ENCODE peak calls at places on chromosomes 6 and 20, in nine cellular contexts. O is AG08396; V is spleen; N is DMS79 treated with DMSO at 0.1 percent for 48 hours; B is H9; Z is keratinocyte; W is glomerular endothelial cell; F is stimulated activated effector memory CD8-positive, alpha-beta T cell treated with anti-CD3 and anti-CD28 coated beads, Interleukin-12 subunit alpha, Interleukin-12 subunit beta, amount 100 ng/mL, for 72 hours; H is activated T-cell treated with anti-CD3 and anti-CD28 coated beads, Interleukin-2, amount 50 U/mL, for 4 hours. M is an unnamed sample.

GRCh38 chr6:12099623-12100022 is 87.5 kb downstream of the HIVEP1 start:
- DNase-seq in W (no peak), Z (no peak), N (no peak), O (no peak), F (no peak), H (no peak), V (no peak), B (no peak), M (no peak)

GRCh38 chr20:33169176-33169794 is 1.3 kb downstream of the BPIFA2 start:
- DNase-seq in N (no peak), F (peak; percentile 56), O (no peak), Z (no peak), H (no peak), V (no peak), B (no peak), W (no peak), M (no peak)

GRCh38 chr6:87870606-87871005 is 168.6 kb upstream of the AKIRIN2 start:
- DNase-seq in B (no peak), Z (no peak), V (no peak), W (no peak), O (no peak), H (no peak), N (no peak), F (no peak), M (no peak)

GRCh38 chr6:107871981-107872380 is 47.9 kb upstream of the SCML4 start:
- DNase-seq in H (no peak), V (no peak), Z (no peak), B (no peak), F (no peak), O (no peak), N (no peak), W (no peak), M (no peak)

GRCh38 chr6:72238021-72238420 is 351.7 kb downstream of the RIMS1 start:
- DNase-seq in Z (no peak), V (no peak), B (no peak), O (no peak), H (no peak), N (no peak), W (no peak), F (no peak), M (no peak)

GRCh38 chr6:156617376-156617775 is 159.8 kb upstream of the ARID1B start:
- DNase-seq in W (no peak), B (no peak), N (peak; percentile 78), O (no peak), F (no peak), Z (peak; percentile 13), V (no peak), H (no peak), M (no peak)

GRCh38 chr6:36098920-36099647 is 31.2 kb upstream of the MAPK13 start:
- DNase-seq in W (no peak), B (no peak), H (no peak), F (no peak), N (no peak), Z (no peak), V (no peak), O (no peak), M (no peak)

GRCh38 chr6:34248198-34248726 is 544 bp downstream of the SMIM29 start:
- DNase-seq in O (peak; percentile 64), W (no peak), V (peak; percentile 93), F (peak; percentile 74), H (peak; percentile 28), B (peak; percentile 74), N (peak; percentile 14), Z (no peak), M (no peak)

GRCh38 chr20:23136893-23137745 is 51.0 kb upstream of the CD93 start:
- DNase-seq in O (no peak), Z (peak; percentile 88), W (no peak), H (no peak), B (no peak), V (no peak), N (peak; percentile 28), F (no peak), M (no peak)

GRCh38 chr20:57787151-57787968 is 77.5 kb upstream of the PMEPA1 start:
- DNase-seq in F (no peak), B (peak; percentile 5), W (no peak), Z (no peak), N (no peak), V (peak; percentile 40), O (no peak), H (no peak), M (no peak)

GRCh38 chr6:75315978-75316377 is 31.4 kb upstream of the TMEM30A start:
- DNase-seq in W (no peak), O (no peak), Z (no peak), H (no peak), V (no peak), F (no peak), B (no peak), N (no peak), M (no peak)

GRCh38 chr6:152637422-152638047 is 373 bp upstream of the SYNE1 start:
- DNase-seq in O (peak; percentile 12), V (no peak), B (no peak), N (no peak), H (no peak), F (no peak), Z (no peak), W (no peak), M (no peak)

GRCh38 chr20:62792182-62792939 is 3.9 kb upstream of the MRGBP start:
- DNase-seq in V (no peak), N (no peak), H (no peak), O (peak; percentile 70), B (no peak), Z (no peak), W (no peak), F (no peak), M (peak; percentile 76)

M was measured in hepatic stellate cell.